ENCODE peak calls at places on chromosome 3, in nine cellular contexts. M is nephron progenitor cell, P is progenitor cell of endocrine pancreas, S is lung, O is HepG2, R is WERI-Rb-1, D is neural crest cell, G is lower lobe of right lung, K is foreskin fibroblast. L is an unnamed sample.

GRCh38 chr3:33513262-33513863 is 73.2 kb upstream of the UBP1 start:
- DNase-seq in M (no peak), P (no peak), S (no peak), O (no peak), R (no peak), D (no peak), G (no peak), K (no peak), L (no peak)

GRCh38 chr3:152197937-152198336 is 70.8 kb upstream of the MBNL1 start:
- DNase-seq in M (no peak), P (no peak), S (no peak), O (no peak), R (no peak), D (no peak), G (no peak), K (no peak), L (no peak)

GRCh38 chr3:28171962-28172361 is 69.5 kb upstream of the CMC1 start:
- DNase-seq in M (no peak), P (no peak), S (no peak), O (no peak), R (no peak), D (no peak), G (no peak), K (no peak), L (peak; percentile 15)

GRCh38 chr3:58631742-58632141 is 34.8 kb downstream of the FAM3D start:
- DNase-seq in M (no peak), P (no peak), S (no peak), O (no peak), R (no peak), D (no peak), G (no peak), K (no peak), L (no peak)

GRCh38 chr3:177478170-177478859 is 281.0 kb upstream of the TBL1XR1 start:
- DNase-seq in M (no peak), P (no peak), S (peak; percentile 63), O (peak; percentile 23), R (no peak), D (no peak), G (no peak), K (peak; percentile 96), L (peak; percentile 100)

GRCh38 chr3:170107926-170108325 is 70.1 kb downstream of the GPR160 start:
- DNase-seq in M (no peak), P (no peak), S (no peak), O (no peak), R (no peak), D (no peak), G (no peak), K (no peak), L (peak; percentile 12)

GRCh38 chr3:52531636-52532516 is 1.8 kb downstream of the NT5DC2 start:
- DNase-seq in M (no peak), P (no peak), S (no peak), O (no peak), R (no peak), D (no peak), G (no peak), K (no peak), L (peak; percentile 8)

GRCh38 chr3:141193431-141193830 is 38.2 kb upstream of the PXYLP1 start:
- DNase-seq in M (no peak), P (no peak), S (no peak), O (no peak), R (no peak), D (no peak), G (no peak), K (no peak), L (no peak)

GRCh38 chr3:105791919-105792786 is 76.7 kb downstream of the CBLB start:
- DNase-seq in M (no peak), P (no peak), S (peak; percentile 47), O (peak; percentile 60), R (no peak), D (no peak), G (no peak), K (peak; percentile 99), L (peak; percentile 100)

GRCh38 chr3:52374173-52374572 is 58.1 kb downstream of the DNAH1 start:
- DNase-seq in M (no peak), P (no peak), S (no peak), O (no peak), R (no peak), D (no peak), G (no peak), K (no peak), L (no peak)

GRCh38 chr3:151319613-151320012 is 3.0 kb upstream of the GPR87 start:
- DNase-seq in M (no peak), P (no peak), S (no peak), O (no peak), R (no peak), D (no peak), G (no peak), K (no peak), L (peak; percentile 73)

GRCh38 chr3:143016321-143016972 is 15.1 kb downstream of the U2SURP start:
- DNase-seq in M (no peak), P (no peak), S (no peak), O (no peak), R (no peak), D (no peak), G (no peak), K (no peak), L (no peak)

GRCh38 chr3:127061641-127062040 is 78.7 kb downstream of the PLXNA1 start:
- DNase-seq in M (no peak), P (no peak), S (no peak), O (no peak), R (no peak), D (no peak), G (no peak), K (no peak), L (no peak)

GRCh38 chr3:132722165-132723023 is at the start of gene NPHP3:
- DNase-seq in M (peak; percentile 99), P (peak; percentile 93), S (peak; percentile 99), O (peak; percentile 84), R (peak; percentile 97), D (peak; percentile 85), G (peak; percentile 97), K (peak; percentile 97), L (peak; percentile 99)

GRCh38 chr3:109023656-109024254 is 70.1 kb upstream of the GUCA1C start:
- DNase-seq in M (peak; percentile 39), P (no peak), S (no peak), O (peak; percentile 25), R (peak; percentile 49), D (peak; percentile 44), G (no peak), K (peak; percentile 12), L (peak; percentile 64)

GRCh38 chr3:107752202-107752990 is 229.6 kb downstream of the BBX start:
- DNase-seq in M (no peak), P (no peak), S (no peak), O (peak; percentile 39), R (peak; percentile 23), D (no peak), G (no peak), K (peak; percentile 8), L (peak; percentile 60)
- TF ChIP-seq CTCF in M (peak; percentile 57), P (peak; percentile 58), S (no peak), O (peak; percentile 67), R (peak; percentile 59), D (peak; percentile 56), G (peak; percentile 28), K (peak; percentile 53), L (peak; percentile 65)

GRCh38 chr3:14632445-14632930 is 19.1 kb upstream of the CCDC174 start:
- DNase-seq in M (no peak), P (no peak), S (no peak), O (no peak), R (no peak), D (no peak), G (no peak), K (no peak), L (no peak)
- TF ChIP-seq CTCF in M (no peak), P (no peak), S (no peak), O (no peak), R (no peak), D (no peak), G (no peak), K (no peak), L (no peak)

GRCh38 chr3:119625451-119626153 is 27.9 kb downstream of the PLA1A start:
- DNase-seq in M (no peak), P (no peak), S (no peak), O (no peak), R (no peak), D (no peak), G (no peak), K (no peak), L (no peak)

GRCh38 chr3:119628816-119629445 is 31.2 kb downstream of the PLA1A start:
- DNase-seq in M (no peak), P (no peak), S (no peak), O (no peak), R (no peak), D (no peak), G (no peak), K (no peak), L (peak; percentile 36)

GRCh38 chr3:119630119-119630518 is 30.3 kb downstream of the POPDC2 start:
- DNase-seq in M (no peak), P (no peak), S (no peak), O (no peak), R (no peak), D (no peak), G (no peak), K (no peak), L (no peak)

GRCh38 chr3:119628390-119628789 is 30.7 kb downstream of the PLA1A start:
- DNase-seq in M (no peak), P (no peak), S (no peak), O (no peak), R (no peak), D (no peak), G (no peak), K (no peak), L (no peak)

DNA sequence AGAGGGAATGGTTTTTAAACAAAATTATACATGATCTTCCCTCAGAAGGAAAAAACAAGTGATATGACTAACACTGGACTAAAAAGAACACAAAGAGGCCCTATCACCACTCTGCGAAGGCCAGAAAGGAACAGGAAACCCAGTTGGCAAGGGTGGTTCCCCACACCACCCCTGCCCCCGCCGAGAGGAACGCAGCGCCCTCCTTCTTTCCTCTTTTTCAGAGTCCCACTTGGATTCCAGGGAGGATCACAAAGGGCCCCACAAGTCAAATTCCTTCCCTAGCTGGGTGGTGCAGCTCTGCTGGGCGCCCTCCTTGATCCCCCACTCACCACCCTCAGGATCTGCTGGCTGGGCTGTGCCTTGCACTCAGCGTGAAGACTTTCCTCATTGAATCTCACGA is 29.8 kb downstream of the PLA1A start:
- DNase-seq in M (no peak), P (no peak), S (no peak), O (no peak), R (no peak), D (no peak), G (peak; percentile 62), K (no peak), L (peak; percentile 25)
- TF ChIP-seq CTCF in M (no peak), P (no peak), S (no peak), O (no peak), R (no peak), D (no peak), G (no peak), K (no peak), L (no peak)

DNA sequence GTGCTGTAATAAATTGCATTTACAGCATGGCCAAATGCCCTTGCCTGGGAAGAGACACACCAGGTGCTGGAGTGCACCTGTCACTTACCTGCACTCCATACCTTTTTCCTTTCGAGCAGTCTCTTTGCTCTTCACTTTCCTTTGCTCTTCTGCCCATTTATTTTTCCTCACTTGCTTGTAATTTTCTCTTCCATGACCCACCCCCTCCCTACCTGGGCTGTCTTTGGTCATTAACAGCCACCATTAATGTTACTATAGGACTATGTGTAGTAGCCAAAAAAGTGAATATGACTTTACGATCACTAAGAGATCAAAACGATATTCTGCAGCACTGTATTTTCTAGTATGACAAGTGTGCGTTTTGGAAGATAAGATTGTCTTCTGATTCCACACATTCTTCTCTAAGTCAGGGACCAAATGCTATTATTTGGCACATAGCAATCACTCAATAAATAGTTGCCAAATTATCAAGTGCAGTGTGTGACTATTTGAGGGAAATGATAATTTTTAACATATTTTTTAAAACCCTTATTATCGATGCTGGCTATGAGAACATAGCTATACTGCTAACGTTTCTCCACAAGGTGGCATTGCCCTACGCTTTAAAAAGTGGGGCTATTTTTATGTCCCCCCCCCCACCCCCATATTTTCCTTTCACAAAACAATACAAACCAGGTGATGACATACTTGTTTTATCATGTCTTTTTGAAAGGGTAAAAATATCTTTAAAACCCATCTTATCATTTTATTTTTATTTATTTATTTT is 114.4 kb downstream of the GHSR start:
- DNase-seq in M (no peak), P (no peak), S (no peak), O (no peak), R (no peak), D (no peak), G (no peak), K (no peak), L (no peak)
- TF ChIP-seq CTCF in M (no peak), P (no peak), S (no peak), O (no peak), R (no peak), D (peak; percentile 30), G (no peak), K (no peak), L (no peak)

L was measured in cardiac fibroblast.